ENCODE peak calls at places on chromosome 20, in four cellular contexts. Y is cardiac fibroblast, J is esophagus muscularis mucosa, O is fibroblast of the aortic adventitia. G is an unnamed sample.

GRCh38 chr20:59525500-59526241 is 78.7 kb upstream of the PHACTR3 start:
- DNase-seq in Y (peak), J (no peak), O (peak), G (no peak)

GRCh38 chr20:58864346-58864745 is 11.8 kb downstream of the GNAS start:
- DNase-seq in Y (no peak), J (no peak), O (no peak), G (no peak)

GRCh38 chr20:44736170-44737021 is 9.3 kb upstream of the KCNK15 start:
- DNase-seq in Y (peak), J (no peak), O (peak), G (no peak)

GRCh38 chr20:57188056-57188455 is 78.4 kb downstream of the BMP7 start:
- DNase-seq in Y (no peak), J (no peak), O (no peak), G (no peak)

GRCh38 chr20:31712564-31713311 is 9.9 kb downstream of the BCL2L1 start:
- DNase-seq in Y (peak), J (peak), O (peak), G (no peak)

GRCh38 chr20:48668451-48668946 is 159.3 kb downstream of the PREX1 start:
- DNase-seq in Y (peak), J (no peak), O (peak), G (no peak)

GRCh38 chr20:44433751-44434538 is 41.7 kb upstream of the TTPAL start:
- DNase-seq in Y (no peak), J (no peak), O (no peak), G (no peak)

GRCh38 chr20:48676125-48676524 is 151.7 kb downstream of the PREX1 start:
- DNase-seq in Y (no peak), J (no peak), O (no peak), G (no peak)

DNA sequence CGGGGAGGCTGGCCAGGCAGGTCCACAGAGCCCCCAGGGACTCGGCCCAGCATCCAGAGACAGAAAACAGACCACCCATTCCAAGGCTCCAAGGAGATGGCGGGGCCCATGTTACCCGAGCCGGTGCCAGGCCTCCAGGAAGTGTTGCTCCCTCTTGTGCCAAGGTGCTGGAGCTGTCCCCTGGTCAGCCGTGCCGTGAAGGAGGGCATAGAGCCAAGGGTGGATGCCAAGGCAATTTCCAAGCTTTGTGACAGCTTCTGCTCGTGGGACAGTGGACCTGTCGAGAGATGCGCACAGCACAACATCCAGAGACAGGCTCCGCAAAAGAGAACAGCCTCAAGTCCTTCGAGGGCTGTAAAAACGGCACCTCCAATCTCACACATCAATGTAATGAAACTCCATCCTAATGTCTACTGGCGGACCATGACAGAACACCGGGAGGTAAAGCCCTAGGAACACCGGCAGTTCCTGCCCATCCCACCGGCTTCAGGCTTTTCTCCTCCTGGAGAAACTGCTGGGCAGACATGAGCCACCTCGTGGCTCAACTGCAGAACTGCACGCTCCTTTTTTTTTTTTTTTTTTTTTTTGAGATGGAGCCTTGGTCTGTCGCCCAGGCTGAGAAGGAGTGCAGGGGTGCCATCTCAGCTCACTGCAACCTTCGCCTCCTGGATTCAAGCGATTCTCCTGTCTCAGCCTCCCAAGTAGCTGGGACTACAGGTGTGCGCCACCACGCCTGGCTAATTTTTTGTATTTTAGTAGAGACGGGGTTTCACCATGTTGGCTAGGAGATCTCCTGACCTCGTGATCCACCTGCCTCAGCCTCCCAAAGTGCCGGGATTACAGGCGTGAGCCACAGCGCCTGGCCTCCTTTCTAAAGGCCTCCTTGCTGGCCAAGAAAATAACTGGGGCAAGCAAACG is 30.9 kb upstream of the AVP start:
- DNase-seq in Y (peak), J (no peak), O (peak), G (no peak)
- TF ChIP-seq CTCF in Y (peak), J (peak), O (peak), G (peak)

DNA sequence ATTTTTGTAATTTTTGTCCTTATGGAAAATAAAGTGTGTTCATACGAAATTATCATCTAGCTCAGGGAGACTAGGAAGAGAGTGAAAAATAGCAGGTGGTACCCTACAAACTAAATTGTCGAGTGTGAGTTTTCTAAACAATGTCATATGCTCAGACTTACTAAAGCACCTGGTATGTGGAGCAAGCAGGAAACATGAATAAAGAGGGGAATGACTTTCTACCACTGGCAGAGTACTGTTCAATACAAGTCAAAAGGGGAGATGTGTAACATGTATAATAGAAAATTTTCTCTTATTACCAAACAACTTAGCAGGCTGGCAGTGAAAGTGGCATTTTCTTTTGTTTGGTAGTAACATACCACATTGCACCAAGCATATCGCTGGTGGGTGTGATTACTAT is 36.1 kb downstream of the CTNNBL1 start:
- DNase-seq in Y (no peak), J (no peak), O (peak), G (no peak)
- TF ChIP-seq CTCF in Y (no peak), J (no peak), O (no peak), G (no peak)

GRCh38 chr20:5674176-5674660 is 76.0 kb upstream of the SHLD1 start:
- DNase-seq in Y (no peak), J (no peak), O (no peak), G (no peak)
- TF ChIP-seq CTCF in Y (no peak), J (no peak), O (no peak), G (no peak)

GRCh38 chr20:17750722-17751045 is 50.9 kb downstream of the BANF2 start:
- DNase-seq in Y (no peak), J (no peak), O (no peak), G (no peak)

GRCh38 chr20:17751640-17752039 is 51.9 kb downstream of the BANF2 start:
- DNase-seq in Y (no peak), J (no peak), O (no peak), G (no peak)

GRCh38 chr20:17748279-17748678 is 48.5 kb downstream of the BANF2 start:
- DNase-seq in Y (no peak), J (no peak), O (no peak), G (no peak)

GRCh38 chr20:17749628-17749978 is 49.8 kb downstream of the BANF2 start:
- DNase-seq in Y (no peak), J (no peak), O (no peak), G (no peak)

GRCh38 chr20:17749979-17750721 is 50.4 kb downstream of the BANF2 start:
- DNase-seq in Y (peak), J (no peak), O (peak), G (no peak)
- TF ChIP-seq CTCF in Y (peak), J (no peak), O (no peak), G (no peak)

GRCh38 chr20:62707981-62708521 is 585 bp upstream of the NTSR1 start:
- DNase-seq in Y (no peak), J (no peak), O (no peak), G (peak)
- TF ChIP-seq CTCF in Y (peak), J (no peak), O (peak), G (peak)